ENCODE peak calls at places on chromosomes 7 and 10, in ten cellular contexts. N is OCI-LY7; X is CD4-positive, alpha-beta T cell; B is AG09309; Y is cardiac fibroblast; A is HFFc6; R is BJ; F is AG10803; P is endothelial cell; U is H1. O is an unnamed sample.

GRCh38 chr7:128148676-128149075 is 92.4 kb upstream of the LEP start:
- DNase-seq in N (no peak), B (no peak), R (no peak), X (no peak), F (no peak), U (no peak), A (no peak), Y (no peak), P (no peak), O (peak)

GRCh38 chr7:29593458-29593857 is 29.8 kb downstream of the PRR15 start:
- DNase-seq in R (no peak), F (no peak), X (no peak), Y (no peak), P (no peak), B (no peak), U (no peak), A (no peak), N (no peak), O (no peak)

GRCh38 chr7:74343281-74344127 is 54.3 kb downstream of the CLIP2 start:
- DNase-seq in A (peak), N (no peak), Y (peak), X (no peak), F (peak), R (no peak), P (no peak), B (peak), U (no peak), O (peak)

GRCh38 chr7:140093375-140093774 is 30.6 kb upstream of the PARP12 start:
- DNase-seq in P (no peak), U (no peak), Y (no peak), F (no peak), X (no peak), R (no peak), N (no peak), A (no peak), B (no peak), O (no peak)

GRCh38 chr10:79404231-79404609 is 41.2 kb downstream of the ZCCHC24 start:
- DNase-seq in N (no peak), P (peak), X (no peak), A (peak), B (peak), Y (peak), U (no peak), R (peak), F (peak), O (no peak)

GRCh38 chr10:69361303-69361614 is 55.5 kb downstream of the TACR2 start:
- DNase-seq in A (no peak), P (no peak), U (no peak), R (no peak), X (no peak), B (no peak), N (no peak), Y (no peak), F (no peak), O (peak)

GRCh38 chr10:76209135-76209534 is 777.7 kb downstream of the LRMDA start:
- DNase-seq in F (no peak), Y (no peak), A (peak), N (no peak), X (no peak), R (no peak), B (no peak), U (no peak), P (no peak), O (no peak)

GRCh38 chr7:27062946-27063345 is 32.9 kb downstream of the HOXA1 start:
- DNase-seq in B (no peak), X (no peak), N (no peak), F (peak), U (no peak), A (peak), R (no peak), Y (no peak), P (no peak), O (no peak)

GRCh38 chr10:14563359-14563758 is 211.3 kb downstream of the FAM107B start:
- DNase-seq in R (no peak), U (no peak), B (no peak), N (no peak), X (no peak), A (no peak), Y (no peak), F (no peak), P (no peak), O (no peak)

GRCh38 chr7:112571852-112572607 is 91.2 kb downstream of the LSMEM1 start:
- DNase-seq in P (no peak), X (no peak), A (no peak), U (no peak), N (peak), R (no peak), F (no peak), Y (no peak), B (no peak), O (peak)
- TF ChIP-seq CTCF in P (no peak), X (no peak), A (no peak), U (peak), N (peak), R (no peak), F (no peak), Y (no peak), B (no peak), O (no peak)

DNA sequence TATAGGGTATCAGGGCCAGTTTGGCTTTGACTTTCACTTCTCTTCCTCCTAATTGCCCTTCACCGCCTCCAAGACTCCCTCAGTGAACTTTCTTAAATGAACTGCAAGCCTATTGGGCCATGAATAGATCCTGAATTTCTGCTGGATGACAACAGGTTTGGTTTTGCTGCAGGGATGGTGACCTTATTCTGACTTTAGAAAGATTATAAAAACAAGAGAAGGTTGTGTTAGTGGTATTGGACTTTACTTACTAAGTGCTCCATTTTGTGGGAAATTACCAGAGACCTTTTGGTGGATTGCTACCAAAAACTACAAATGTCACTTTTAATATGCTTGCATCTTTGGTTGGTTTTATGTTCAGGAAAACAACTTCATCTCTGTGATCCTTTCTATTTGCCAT is 11.5 kb upstream of the LIPA start:
- DNase-seq in B (no peak), R (peak), F (no peak), Y (no peak), P (no peak), A (peak), N (no peak), U (no peak), X (no peak), O (no peak)
- TF ChIP-seq CTCF in B (no peak), R (no peak), F (no peak), Y (no peak), P (no peak), A (no peak), N (no peak), U (no peak), X (no peak), O (no peak)

GRCh38 chr10:5684971-5685763 is 529 bp downstream of the TASOR2 start:
- DNase-seq in B (peak), A (peak), P (peak), Y (peak), X (peak), U (no peak), F (peak), R (peak), N (peak), O (peak)
- TF ChIP-seq CTCF in B (peak), A (peak), P (peak), Y (peak), X (peak), U (peak), F (peak), R (peak), N (peak), O (peak)

GRCh38 chr10:22617516-22617915 is 96.9 kb downstream of the PIP4K2A start:
- DNase-seq in U (no peak), F (no peak), Y (no peak), R (no peak), X (no peak), N (peak), A (no peak), P (no peak), B (no peak), O (no peak)
- TF ChIP-seq CTCF in U (peak), F (no peak), Y (no peak), R (no peak), X (no peak), N (peak), A (peak), P (no peak), B (no peak), O (no peak)

GRCh38 chr10:70542565-70542938 is 60.0 kb downstream of the PRF1 start:
- DNase-seq in U (no peak), P (no peak), B (no peak), F (no peak), N (no peak), X (no peak), A (no peak), Y (peak), R (no peak), O (no peak)

GRCh38 chr10:70543911-70544310 is 58.6 kb downstream of the PRF1 start:
- DNase-seq in A (no peak), X (no peak), F (no peak), R (no peak), P (no peak), N (peak), U (no peak), B (no peak), Y (no peak), O (no peak)

GRCh38 chr10:70546585-70546984 is 56.0 kb downstream of the PRF1 start:
- DNase-seq in U (no peak), R (no peak), N (no peak), P (no peak), A (no peak), F (no peak), B (no peak), Y (peak), X (no peak), O (no peak)

GRCh38 chr10:70541738-70542564 is 60.6 kb downstream of the PRF1 start:
- DNase-seq in Y (no peak), A (no peak), R (no peak), P (no peak), U (no peak), B (no peak), F (no peak), X (no peak), N (no peak), O (no peak)

GRCh38 chr10:70544431-70545340 is 57.9 kb downstream of the PRF1 start:
- DNase-seq in A (no peak), N (peak), B (no peak), F (no peak), X (no peak), R (no peak), P (no peak), Y (no peak), U (no peak), O (no peak)
- TF ChIP-seq CTCF in A (no peak), N (no peak), B (no peak), F (no peak), X (no peak), R (no peak), P (no peak), Y (no peak), U (no peak), O (no peak)

GRCh38 chr7:41599760-41600159 is 103.1 kb downstream of the INHBA start:
- DNase-seq in F (no peak), B (no peak), N (no peak), P (peak), R (no peak), U (peak), Y (no peak), X (no peak), A (no peak), O (no peak)
- TF ChIP-seq CTCF in F (no peak), B (no peak), N (peak), P (peak), R (peak), U (peak), Y (peak), X (no peak), A (peak), O (peak)

O was measured in MCF 10A.